ENCODE peak calls at places on chromosome 2, in nine cellular contexts. B is sigmoid colon; F is heart left ventricle; S is CD8-positive, alpha-beta T cell; K is IMR-90; D is effector memory CD4-positive, alpha-beta T cell; P is psoas muscle; E is breast epithelium; X is spleen. O is an unnamed sample. For H3K4me1 and H3K36me3, the result is how much of the 10 kb centered on the place peaks cover.

GRCh38 chr2:241496904-241497877 is 11.2 kb downstream of the STK25 start:
- DNase-seq in B (no peak), F (no peak), S (no peak), K (no peak), D (no peak), P (no peak), E (no peak), X (no peak), O (no peak)

GRCh38 chr2:238190445-238190844 is 13.1 kb downstream of the ILKAP start:
- DNase-seq in B (no peak), F (no peak), S (no peak), K (no peak), D (no peak), P (no peak), E (no peak), X (no peak), O (no peak)

GRCh38 chr2:62489702-62490101 is 16.3 kb downstream of the TMEM17 start:
- DNase-seq in B (no peak), F (no peak), S (no peak), K (no peak), D (no peak), P (no peak), E (no peak), X (no peak), O (no peak)

GRCh38 chr2:238449241-238449640 is 22.5 kb downstream of the ASB1 start:
- DNase-seq in B (peak), F (no peak), S (no peak), K (no peak), D (no peak), P (no peak), E (no peak), X (no peak), O (no peak)

GRCh38 chr2:113930448-113930847 is 40.6 kb downstream of the ACTR3 start:
- DNase-seq in B (no peak), F (no peak), S (no peak), K (peak), D (no peak), P (no peak), E (no peak), X (no peak), O (no peak)

GRCh38 chr2:134177351-134177931 is 76.4 kb upstream of the MGAT5 start:
- DNase-seq in B (no peak), F (no peak), S (no peak), K (peak), D (no peak), P (no peak), E (no peak), X (no peak), O (no peak)

GRCh38 chr2:31191931-31192330 is 25.4 kb downstream of the CAPN14 start:
- DNase-seq in B (no peak), F (no peak), S (no peak), K (no peak), D (no peak), P (no peak), E (no peak), X (no peak), O (no peak)

GRCh38 chr2:70834881-70835280 is 735 bp downstream of the CD207 start:
- DNase-seq in B (no peak), F (no peak), S (no peak), K (no peak), D (no peak), P (no peak), E (no peak), X (no peak), O (no peak)

GRCh38 chr2:48459921-48460320 is 70.0 kb upstream of the STON1 start:
- DNase-seq in B (no peak), F (no peak), S (no peak), K (no peak), D (no peak), P (no peak), E (no peak), X (no peak), O (no peak)

GRCh38 chr2:234420406-234420805 is 76.5 kb downstream of the ARL4C start:
- DNase-seq in B (no peak), F (no peak), S (peak), K (peak), D (no peak), P (no peak), E (no peak), X (no peak), O (no peak)

GRCh38 chr2:143581134-143581533 is 451.9 kb downstream of the ARHGAP15 start:
- DNase-seq in B (no peak), F (no peak), S (no peak), K (no peak), D (no peak), P (no peak), E (no peak), X (no peak), O (no peak)

GRCh38 chr2:17858064-17858463 is 20.4 kb upstream of the KCNS3 start:
- DNase-seq in B (no peak), F (no peak), S (no peak), K (no peak), D (no peak), P (no peak), E (no peak), X (no peak), O (no peak)

GRCh38 chr2:54424555-54425163 is 31.5 kb upstream of the SPTBN1 start:
- DNase-seq in B (no peak), F (no peak), S (no peak), K (no peak), D (no peak), P (no peak), E (no peak), X (no peak), O (no peak)

GRCh38 chr2:54419855-54420550 is 36.1 kb upstream of the SPTBN1 start:
- DNase-seq in B (no peak), F (no peak), S (no peak), K (no peak), D (no peak), P (no peak), E (no peak), X (no peak), O (no peak)

GRCh38 chr2:54423213-54423612 is 32.9 kb upstream of the SPTBN1 start:
- DNase-seq in B (no peak), F (peak), S (no peak), K (no peak), D (no peak), P (no peak), E (no peak), X (no peak), O (no peak)

GRCh38 chr2:54419386-54419785 is 36.7 kb upstream of the SPTBN1 start:
- DNase-seq in B (no peak), F (no peak), S (no peak), K (no peak), D (no peak), P (no peak), E (no peak), X (no peak), O (no peak)

GRCh38 chr2:54422072-54422581 is 34.0 kb upstream of the SPTBN1 start:
- DNase-seq in B (no peak), F (no peak), S (peak), K (no peak), D (peak), P (no peak), E (no peak), X (no peak), O (no peak)
- H3K4me3 ChIP-seq in B (no peak), F (no peak), S (peak), K (no peak), D (peak), P (no peak), E (no peak), X (peak), O (no peak)

GRCh38 chr2:222882484-222882928 is 21.7 kb downstream of the ACSL3 start:
- DNase-seq in B (no peak), F (no peak), S (no peak), K (no peak), D (no peak), P (no peak), E (no peak), X (no peak), O (no peak)
- H3K4me1 ChIP-seq in B (under half), F (under half), S (under half), K (under half), D (under half), P (half or more), E (under half), X (under half), O (half or more)

DNA sequence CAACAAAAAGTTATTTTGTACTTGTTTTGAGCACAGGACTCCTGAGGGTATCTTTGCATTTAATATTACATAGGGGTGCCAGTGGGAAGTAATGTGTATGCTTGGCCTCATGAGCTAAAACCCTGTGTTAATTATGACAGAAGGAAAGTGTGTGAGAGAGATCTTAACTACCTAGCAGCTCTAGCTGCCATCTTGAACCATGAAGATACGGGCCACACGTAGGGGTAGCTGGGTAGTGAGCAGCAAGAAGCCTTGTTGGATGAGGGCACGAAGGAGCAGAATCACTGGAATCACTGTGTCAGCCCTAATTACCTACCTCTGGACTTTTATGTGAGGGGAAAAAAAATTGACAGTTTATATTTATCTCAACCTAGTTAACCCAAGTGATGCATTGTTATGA is 15.4 kb upstream of the CASP10 start:
- DNase-seq in B (no peak), F (no peak), S (no peak), K (no peak), D (no peak), P (no peak), E (no peak), X (no peak), O (no peak)
- H3K36me3 ChIP-seq in B (under half), F (under half), S (under half), K (under half), D (under half), P (under half), E (under half), X (half or more), O (under half)

GRCh38 chr2:42103829-42104228 is 56.0 kb downstream of the PKDCC start:
- DNase-seq in B (no peak), F (no peak), S (no peak), K (no peak), D (no peak), P (no peak), E (no peak), X (no peak), O (no peak)

GRCh38 chr2:42104621-42105020 is 56.8 kb downstream of the PKDCC start:
- DNase-seq in B (no peak), F (no peak), S (no peak), K (no peak), D (no peak), P (no peak), E (no peak), X (no peak), O (no peak)

GRCh38 chr2:42100696-42101585 is 53.1 kb downstream of the PKDCC start:
- DNase-seq in B (peak), F (peak), S (peak), K (peak), D (peak), P (peak), E (peak), X (peak), O (no peak)

GRCh38 chr2:42101641-42102605 is 54.1 kb downstream of the PKDCC start:
- DNase-seq in B (peak), F (peak), S (peak), K (peak), D (peak), P (peak), E (no peak), X (peak), O (no peak)

DNA sequence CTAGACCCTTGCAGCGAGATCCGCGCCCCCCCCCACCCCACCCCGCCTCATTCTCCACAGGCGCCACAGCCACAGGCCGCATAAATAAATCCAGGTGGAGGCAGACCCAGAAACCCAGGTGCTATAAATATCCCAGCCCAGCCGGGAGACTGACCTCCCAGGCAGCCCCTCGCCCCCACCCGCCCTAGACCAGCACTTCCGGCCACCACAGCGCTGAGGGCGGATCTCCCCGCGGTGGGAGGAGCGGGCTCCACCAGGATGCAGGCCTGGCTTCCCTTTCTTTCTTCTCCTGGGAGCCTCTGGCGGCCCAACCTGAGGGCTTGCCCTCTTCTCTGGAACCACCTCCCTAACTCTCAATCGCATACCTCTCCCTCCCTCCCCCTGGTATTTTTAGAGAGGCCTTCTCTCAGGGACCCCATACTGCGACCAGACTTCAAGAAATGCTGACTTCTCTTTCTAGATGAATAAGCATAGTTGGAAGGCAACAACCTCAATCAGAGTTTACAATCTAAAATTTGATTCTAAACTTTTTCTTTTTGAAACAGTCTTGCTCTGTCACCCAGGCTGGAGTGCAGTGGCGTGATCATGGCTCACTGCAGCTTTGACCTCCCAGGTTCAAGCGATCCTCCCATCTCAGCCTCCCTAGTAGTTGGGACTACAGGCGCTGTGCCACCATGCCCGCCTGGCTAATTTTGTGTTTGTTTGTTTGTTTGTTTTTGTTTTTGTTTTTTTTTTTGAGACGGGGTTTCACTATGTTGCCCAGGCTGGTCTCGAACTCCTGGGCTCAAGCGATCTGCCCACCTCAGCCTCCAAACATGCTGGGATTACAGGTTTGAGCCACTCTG is 55.0 kb downstream of the PKDCC start:
- DNase-seq in B (peak), F (peak), S (peak), K (no peak), D (peak), P (peak), E (no peak), X (peak), O (no peak)
- H3K4me3 ChIP-seq in B (peak), F (peak), S (no peak), K (no peak), D (no peak), P (peak), E (peak), X (peak), O (peak)

GRCh38 chr2:11870064-11870463 is 123.6 kb downstream of the LPIN1 start:
- DNase-seq in B (no peak), F (no peak), S (no peak), K (no peak), D (no peak), P (no peak), E (no peak), X (peak), O (no peak)
- H3K4me1 ChIP-seq in B (under half), F (under half), S (under half), K (under half), D (under half), P (under half), E (under half), X (under half), O (under half)

GRCh38 chr2:38317725-38318124 is 59.3 kb downstream of the ATL2 start:
- DNase-seq in B (no peak), F (no peak), S (no peak), K (no peak), D (no peak), P (no peak), E (no peak), X (no peak), O (no peak)
- H3K36me3 ChIP-seq in B (under half), F (under half), S (under half), K (under half), D (under half), P (half or more), E (under half), X (under half), O (under half)

GRCh38 chr2:45007961-45008295 is 1.3 kb downstream of the SIX2 start:
- DNase-seq in B (no peak), F (no peak), S (no peak), K (no peak), D (no peak), P (no peak), E (no peak), X (no peak), O (no peak)

GRCh38 chr2:45005261-45006002 is 3.8 kb downstream of the SIX2 start:
- DNase-seq in B (no peak), F (no peak), S (no peak), K (no peak), D (no peak), P (no peak), E (no peak), X (no peak), O (no peak)

GRCh38 chr2:45007356-45007755 is 1.9 kb downstream of the SIX2 start:
- DNase-seq in B (no peak), F (no peak), S (no peak), K (no peak), D (no peak), P (no peak), E (no peak), X (no peak), O (no peak)

GRCh38 chr2:45006041-45006941 is 3.0 kb downstream of the SIX2 start:
- DNase-seq in B (no peak), F (no peak), S (no peak), K (no peak), D (no peak), P (no peak), E (no peak), X (no peak), O (no peak)

GRCh38 chr2:45006942-45007287 is 2.3 kb downstream of the SIX2 start:
- DNase-seq in B (no peak), F (no peak), S (no peak), K (no peak), D (no peak), P (no peak), E (no peak), X (no peak), O (no peak)
- H3K4me3 ChIP-seq in B (no peak), F (no peak), S (no peak), K (no peak), D (no peak), P (peak), E (no peak), X (no peak), O (no peak)

GRCh38 chr2:106334802-106335201 is 133.4 kb downstream of the RGPD3 start:
- DNase-seq in B (no peak), F (no peak), S (no peak), K (no peak), D (no peak), P (no peak), E (no peak), X (no peak), O (no peak)
- H3K4me1 ChIP-seq in B (under half), F (under half), S (under half), K (under half), D (under half), P (under half), E (under half), X (under half), O (under half)

O was measured in thoracic aorta.